ENCODE peak calls at places on chromosomes 5 and 9, in eight cellular contexts. L is activated T-helper 1 cell treated with Interleukin-2 at 50 U/mL for 16 hours; Y is SK-MEL-5; A is fibroblast of mammary gland; Z is germinal center; E is GM12892; O is islet precursor cell; C is stimulated activated CD4-positive, alpha-beta T cell treated with anti-CD3 and anti-CD28 coated beads, Interleukin-2, amount 100 ng/mL, for 24 hours. S is an unnamed sample.

GRCh38 chr5:82601085-82601484 is 322.9 kb upstream of the RPS23 start:
- DNase-seq in L (no peak), Y (no peak), A (no peak), Z (no peak), E (no peak), O (peak; percentile 52), C (no peak), S (no peak)

GRCh38 chr5:162096448-162096847 is 28.9 kb downstream of the GABRG2 start:
- DNase-seq in L (no peak), Y (no peak), A (no peak), Z (no peak), E (no peak), O (no peak), C (no peak), S (no peak)

GRCh38 chr9:133303266-133304157 is 28.5 kb upstream of the ABO start:
- DNase-seq in L (no peak), Y (no peak), A (no peak), Z (no peak), E (no peak), O (no peak), C (no peak), S (no peak)

GRCh38 chr5:57681942-57682341 is 199.3 kb upstream of the ACTBL2 start:
- DNase-seq in L (no peak), Y (no peak), A (no peak), Z (no peak), E (no peak), O (no peak), C (no peak), S (peak; percentile 78)

GRCh38 chr5:120446068-120446492 is 18.0 kb upstream of the PRR16 start:
- DNase-seq in L (no peak), Y (no peak), A (peak; percentile 95), Z (no peak), E (no peak), O (no peak), C (no peak), S (peak; percentile 95)

GRCh38 chr9:33329996-33330395 is 39.7 kb downstream of the NFX1 start:
- DNase-seq in L (no peak), Y (no peak), A (peak; percentile 89), Z (no peak), E (no peak), O (no peak), C (no peak), S (peak; percentile 85)

GRCh38 chr9:98070704-98071103 is 14.2 kb downstream of the NANS start:
- DNase-seq in L (no peak), Y (no peak), A (no peak), Z (no peak), E (no peak), O (peak; percentile 9), C (no peak), S (no peak)

GRCh38 chr5:77168884-77169254 is 41.6 kb upstream of the PDE8B start:
- DNase-seq in L (no peak), Y (no peak), A (no peak), Z (no peak), E (no peak), O (no peak), C (no peak), S (peak; percentile 6)

GRCh38 chr5:74294231-74294705 is 346.3 kb downstream of the ENC1 start:
- DNase-seq in L (no peak), Y (no peak), A (peak; percentile 51), Z (no peak), E (peak; percentile 5), O (no peak), C (no peak), S (peak; percentile 28)

GRCh38 chr5:176614805-176615478 is 5.0 kb upstream of the GPRIN1 start:
- DNase-seq in L (no peak), Y (no peak), A (peak; percentile 77), Z (no peak), E (no peak), O (no peak), C (no peak), S (peak; percentile 76)

GRCh38 chr5:63603996-63604395 is 358.2 kb downstream of the HTR1A start:
- DNase-seq in L (no peak), Y (no peak), A (no peak), Z (no peak), E (no peak), O (no peak), C (no peak), S (no peak)

GRCh38 chr5:163330723-163331668 is 106.4 kb upstream of the CCNG1 start:
- DNase-seq in L (no peak), Y (no peak), A (no peak), Z (no peak), E (no peak), O (no peak), C (no peak), S (no peak)

GRCh38 chr9:111096051-111096450 is 57.8 kb upstream of the LPAR1 start:
- DNase-seq in L (no peak), Y (no peak), A (no peak), Z (no peak), E (no peak), O (no peak), C (no peak), S (no peak)

GRCh38 chr5:148454576-148454975 is 70.8 kb downstream of the FBXO38 start:
- DNase-seq in L (no peak), Y (no peak), A (no peak), Z (no peak), E (no peak), O (no peak), C (no peak), S (no peak)

GRCh38 chr9:129962889-129963703 is 79.9 kb downstream of the FNBP1 start:
- DNase-seq in L (peak; percentile 56), Y (peak; percentile 91), A (peak; percentile 55), Z (peak; percentile 71), E (peak; percentile 38), O (peak; percentile 72), C (peak; percentile 63), S (peak; percentile 71)

GRCh38 chr5:141692919-141693848 is 11.2 kb upstream of the ARAP3 start:
- DNase-seq in L (peak; percentile 69), Y (no peak), A (peak; percentile 62), Z (no peak), E (no peak), O (no peak), C (peak; percentile 81), S (peak; percentile 59)

GRCh38 chr5:66307647-66308257 is 163.7 kb downstream of the SREK1 start:
- DNase-seq in L (no peak), Y (peak; percentile 86), A (peak; percentile 75), Z (peak; percentile 58), E (no peak), O (no peak), C (no peak), S (peak; percentile 65)

GRCh38 chr5:115685966-115686691 is 60.3 kb upstream of the TMED7 start:
- DNase-seq in L (no peak), Y (no peak), A (peak; percentile 47), Z (no peak), E (no peak), O (no peak), C (no peak), S (peak; percentile 2)

GRCh38 chr9:78811562-78812276 is 514.8 kb downstream of the PSAT1 start:
- DNase-seq in L (no peak), Y (peak; percentile 72), A (peak; percentile 35), Z (no peak), E (no peak), O (peak; percentile 54), C (no peak), S (peak; percentile 47)

GRCh38 chr9:114861922-114862605 is 56.2 kb upstream of the TNFSF15 start:
- DNase-seq in L (no peak), Y (no peak), A (no peak), Z (no peak), E (no peak), O (no peak), C (no peak), S (no peak)

GRCh38 chr5:173981362-173981761 is 7.6 kb upstream of the C5orf47 start:
- DNase-seq in L (no peak), Y (no peak), A (no peak), Z (no peak), E (no peak), O (no peak), C (no peak), S (no peak)

GRCh38 chr5:1295650-1296037 is 776 bp upstream of the TERT start:
- DNase-seq in L (no peak), Y (no peak), A (no peak), Z (no peak), E (peak; percentile 2), O (no peak), C (no peak), S (no peak)

GRCh38 chr9:107566596-107566995 is 77.0 kb upstream of the KLF4 start:
- DNase-seq in L (no peak), Y (no peak), A (no peak), Z (no peak), E (no peak), O (no peak), C (no peak), S (no peak)

GRCh38 chr5:440413-441180 is 2.4 kb upstream of the EXOC3 start:
- DNase-seq in L (no peak), Y (no peak), A (no peak), Z (no peak), E (no peak), O (no peak), C (no peak), S (no peak)

GRCh38 chr9:98860871-98861293 is 53.4 kb downstream of the GALNT12 start:
- DNase-seq in L (no peak), Y (peak; percentile 89), A (peak; percentile 98), Z (no peak), E (no peak), O (peak; percentile 64), C (no peak), S (peak; percentile 81)

GRCh38 chr9:135356796-135357195 is 122.8 kb upstream of the PPP1R26 start:
- DNase-seq in L (no peak), Y (no peak), A (no peak), Z (no peak), E (no peak), O (no peak), C (no peak), S (no peak)

GRCh38 chr9:27749838-27750237 is 176.6 kb upstream of the C9orf72 start:
- DNase-seq in L (no peak), Y (no peak), A (no peak), Z (no peak), E (no peak), O (no peak), C (no peak), S (no peak)

GRCh38 chr9:28234899-28235277 is 661.6 kb upstream of the C9orf72 start:
- DNase-seq in L (no peak), Y (no peak), A (peak; percentile 54), Z (no peak), E (no peak), O (peak; percentile 89), C (no peak), S (peak; percentile 50)

GRCh38 chr5:144369001-144369400 is 198.3 kb downstream of the KCTD16 start:
- DNase-seq in L (no peak), Y (no peak), A (no peak), Z (peak; percentile 53), E (no peak), O (no peak), C (no peak), S (no peak)

GRCh38 chr9:35415769-35416427 is 74.0 kb upstream of the RUSC2 start:
- DNase-seq in L (no peak), Y (peak; percentile 19), A (no peak), Z (no peak), E (no peak), O (no peak), C (no peak), S (no peak)

GRCh38 chr9:110580850-110581249 is 1.3 kb upstream of the SVEP1 start:
- DNase-seq in L (no peak), Y (no peak), A (peak; percentile 43), Z (no peak), E (no peak), O (no peak), C (no peak), S (peak; percentile 71)

GRCh38 chr5:124645396-124645795 is 101.0 kb downstream of the ZNF608 start:
- DNase-seq in L (no peak), Y (no peak), A (no peak), Z (peak; percentile 65), E (no peak), O (no peak), C (no peak), S (no peak)

S was measured in iris pigment epithelial cell.